ENCODE peak calls at places on chromosomes 16 and 17, in four cellular contexts. I, Z, M and P are unnamed samples.

GRCh38 chr16:86044881-86045600 is 146.1 kb downstream of the IRF8 start:
- DNase-seq in I (no peak), M (no peak), Z (peak; percentile 11), P (no peak)

GRCh38 chr16:3377917-3378316 is 22.2 kb downstream of the OR2C1 start:
- DNase-seq in I (no peak), M (no peak), Z (no peak), P (no peak)

GRCh38 chr16:31138621-31139578 is 3.4 kb upstream of the PRSS8 start:
- DNase-seq in Z (no peak), I (no peak), M (peak; percentile 89), P (no peak)

GRCh38 chr16:7765079-7765550 is 432.5 kb downstream of the RBFOX1 start:
- DNase-seq in I (no peak), M (no peak), Z (no peak), P (no peak)

GRCh38 chr17:31789707-31790505 is 69.1 kb downstream of the COPRS start:
- DNase-seq in I (no peak), Z (peak; percentile 12), M (no peak), P (no peak)

GRCh38 chr16:86925067-86925791 is 346.9 kb downstream of the FOXL1 start:
- DNase-seq in Z (no peak), M (peak; percentile 91), I (no peak), P (no peak)

GRCh38 chr17:48622857-48623256 is 3.3 kb downstream of the HOXB9 start:
- DNase-seq in I (no peak), Z (no peak), M (no peak), P (no peak)

GRCh38 chr16:73192227-73192894 is 144.4 kb upstream of the ZFHX3 start:
- DNase-seq in Z (no peak), I (no peak), M (no peak), P (no peak)

GRCh38 chr16:68972720-68973119 is 129.4 kb downstream of the TANGO6 start:
- DNase-seq in M (peak; percentile 53), Z (no peak), I (peak; percentile 8), P (no peak)

GRCh38 chr16:2752850-2753522 is 548 bp downstream of the SRRM2 start:
- DNase-seq in M (peak; percentile 68), Z (no peak), I (peak; percentile 86), P (peak; percentile 67)

GRCh38 chr17:13113821-13114525 is 96.1 kb upstream of the ELAC2 start:
- DNase-seq in M (no peak), I (no peak), Z (no peak), P (no peak)

GRCh38 chr17:75517277-75517865 is 1.0 kb downstream of the TSEN54 start:
- DNase-seq in Z (no peak), I (no peak), M (no peak), P (no peak)

GRCh38 chr17:62592305-62593099 is 35.0 kb upstream of the MRC2 start:
- DNase-seq in M (no peak), I (no peak), Z (no peak), P (no peak)

GRCh38 chr17:43962479-43962878 is 8.7 kb upstream of the PYY start:
- DNase-seq in I (no peak), M (no peak), Z (no peak), P (no peak)

GRCh38 chr16:29148867-29149272 is 164.0 kb downstream of the LAT start:
- DNase-seq in I (no peak), M (no peak), Z (peak; percentile 63), P (no peak)

GRCh38 chr17:69047368-69048263 is 13.1 kb downstream of the ABCA9 start:
- DNase-seq in I (peak; percentile 59), Z (no peak), M (no peak), P (peak; percentile 61)

GRCh38 chr17:41415833-41416335 is 8.5 kb downstream of the KRT37 start:
- DNase-seq in Z (no peak), I (no peak), M (peak; percentile 88), P (no peak)

GRCh38 chr17:34182036-34182803 is 72.9 kb upstream of the CCL2 start:
- DNase-seq in I (no peak), M (no peak), Z (no peak), P (no peak)

GRCh38 chr16:68233085-68233834 is 2.7 kb downstream of the ESRP2 start:
- DNase-seq in M (no peak), Z (no peak), I (no peak), P (no peak)

GRCh38 chr16:55597928-55598327 is 31.4 kb downstream of the CAPNS2 start:
- DNase-seq in M (no peak), I (no peak), Z (no peak), P (no peak)

GRCh38 chr16:86991679-86992078 is 325.5 kb downstream of the C16orf95 start:
- DNase-seq in M (peak; percentile 57), Z (no peak), I (no peak), P (no peak)

GRCh38 chr16:17334096-17334495 is 136.7 kb downstream of the XYLT1 start:
- DNase-seq in Z (no peak), I (no peak), M (no peak), P (no peak)